ENCODE peak calls at places on chromosomes 13 and 19, in four cellular contexts. One of them, this sample, is unnamed.

GRCh38 chr19:47095707-47096704 is 17.6 kb downstream of the ZC3H4 start:
- DNase-seq in cardiac fibroblast: no peak
- DNase-seq in K562: no peak
- DNase-seq in choroid plexus epithelial cell: peak
- DNase-seq in this sample: no peak

GRCh38 chr13:22137361-22138050 is 466.6 kb downstream of the FGF9 start:
- DNase-seq in cardiac fibroblast: no peak
- DNase-seq in K562: no peak
- DNase-seq in choroid plexus epithelial cell: no peak
- DNase-seq in this sample: no peak

GRCh38 chr13:102487330-102487729 is 85.5 kb upstream of the FGF14 start:
- DNase-seq in cardiac fibroblast: no peak
- DNase-seq in K562: no peak
- DNase-seq in choroid plexus epithelial cell: peak
- DNase-seq in this sample: no peak

GRCh38 chr13:80586356-80586755 is 245.4 kb upstream of the SPRY2 start:
- DNase-seq in cardiac fibroblast: peak
- DNase-seq in K562: no peak
- DNase-seq in choroid plexus epithelial cell: peak
- DNase-seq in this sample: no peak

GRCh38 chr13:98265669-98266551 is 88.8 kb upstream of the RNF113B start:
- DNase-seq in cardiac fibroblast: no peak
- DNase-seq in K562: no peak
- DNase-seq in choroid plexus epithelial cell: no peak
- DNase-seq in this sample: no peak

GRCh38 chr19:54316746-54317107 is 3.8 kb upstream of the LILRA5 start:
- DNase-seq in cardiac fibroblast: no peak
- DNase-seq in K562: no peak
- DNase-seq in choroid plexus epithelial cell: no peak
- DNase-seq in this sample: no peak

GRCh38 chr19:13329766-13330165 is 176.5 kb downstream of the CACNA1A start:
- DNase-seq in cardiac fibroblast: no peak
- DNase-seq in K562: no peak
- DNase-seq in choroid plexus epithelial cell: no peak
- DNase-seq in this sample: no peak

GRCh38 chr19:57719424-57719823 is 8.0 kb downstream of the ZNF671 start:
- DNase-seq in cardiac fibroblast: no peak
- DNase-seq in K562: no peak
- DNase-seq in choroid plexus epithelial cell: no peak
- DNase-seq in this sample: no peak

GRCh38 chr19:38173324-38174041 is 50.5 kb downstream of the DPF1 start:
- DNase-seq in cardiac fibroblast: peak
- DNase-seq in K562: no peak
- DNase-seq in choroid plexus epithelial cell: no peak
- DNase-seq in this sample: no peak

GRCh38 chr19:1249298-1249989 is 1.1 kb downstream of the MIDN start:
- DNase-seq in cardiac fibroblast: peak
- DNase-seq in K562: peak
- DNase-seq in choroid plexus epithelial cell: peak
- DNase-seq in this sample: peak

GRCh38 chr19:1248454-1249297 is at the start of gene MIDN:
- DNase-seq in cardiac fibroblast: peak
- DNase-seq in K562: peak
- DNase-seq in choroid plexus epithelial cell: peak
- DNase-seq in this sample: peak

GRCh38 chr19:1249990-1250298 is 1.6 kb downstream of the MIDN start:
- DNase-seq in cardiac fibroblast: no peak
- DNase-seq in K562: no peak
- DNase-seq in choroid plexus epithelial cell: no peak
- DNase-seq in this sample: no peak

GRCh38 chr19:1245884-1246816 is 2.2 kb upstream of the MIDN start:
- DNase-seq in cardiac fibroblast: no peak
- DNase-seq in K562: no peak
- DNase-seq in choroid plexus epithelial cell: no peak
- DNase-seq in this sample: no peak

GRCh38 chr19:1247747-1248453 is 483 bp upstream of the MIDN start:
- DNase-seq in cardiac fibroblast: peak
- DNase-seq in K562: peak
- DNase-seq in choroid plexus epithelial cell: peak
- DNase-seq in this sample: peak
- TF ChIP-seq CTCF in cardiac fibroblast: peak
- TF ChIP-seq CTCF in K562: peak
- TF ChIP-seq CTCF in choroid plexus epithelial cell: peak
- TF ChIP-seq CTCF in this sample: peak

GRCh38 chr13:66577358-66577757 is 652.8 kb downstream of the PCDH9 start:
- DNase-seq in cardiac fibroblast: no peak
- DNase-seq in K562: no peak
- DNase-seq in choroid plexus epithelial cell: no peak
- DNase-seq in this sample: no peak
- TF ChIP-seq CTCF in cardiac fibroblast: no peak
- TF ChIP-seq CTCF in K562: no peak
- TF ChIP-seq CTCF in choroid plexus epithelial cell: no peak
- TF ChIP-seq CTCF in this sample: no peak

DNA sequence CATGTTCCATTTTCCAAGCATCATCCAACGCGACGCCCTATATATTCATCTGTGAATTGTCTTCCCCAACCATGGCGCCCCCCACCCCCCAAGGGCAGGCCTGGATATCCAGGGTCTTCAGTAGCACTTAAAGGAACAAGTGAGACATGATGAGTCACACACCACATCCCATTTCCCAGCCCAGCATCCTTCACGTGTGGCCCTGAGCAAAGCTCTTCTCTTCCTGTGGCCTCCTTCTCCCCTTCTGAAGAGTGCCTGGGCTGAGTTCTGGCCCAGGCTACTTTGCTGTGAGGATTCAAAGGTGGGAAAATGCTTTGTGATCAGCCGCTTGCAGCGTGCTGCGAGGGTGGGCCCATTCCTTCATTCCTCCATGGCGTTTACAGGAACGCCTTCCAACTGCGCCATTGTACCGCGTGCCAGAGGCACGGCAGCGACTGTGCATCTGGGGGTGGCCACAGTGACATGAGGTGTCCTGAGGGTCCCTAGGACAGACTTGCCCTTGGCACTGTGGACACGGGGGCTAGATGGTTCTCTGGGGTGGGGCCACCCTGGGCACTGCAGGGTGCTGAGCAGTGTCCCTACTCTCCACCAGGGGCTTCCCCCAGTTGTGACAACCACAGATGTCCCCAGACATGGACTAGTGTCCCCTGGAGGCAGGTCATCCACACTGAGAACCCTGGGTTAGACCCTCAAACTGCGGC is 11.7 kb downstream of the PLIN4 start:
- DNase-seq in cardiac fibroblast: peak
- DNase-seq in K562: no peak
- DNase-seq in choroid plexus epithelial cell: peak
- DNase-seq in this sample: peak
- TF ChIP-seq CTCF in cardiac fibroblast: no peak
- TF ChIP-seq CTCF in K562: peak
- TF ChIP-seq CTCF in choroid plexus epithelial cell: no peak
- TF ChIP-seq CTCF in this sample: peak

DNA sequence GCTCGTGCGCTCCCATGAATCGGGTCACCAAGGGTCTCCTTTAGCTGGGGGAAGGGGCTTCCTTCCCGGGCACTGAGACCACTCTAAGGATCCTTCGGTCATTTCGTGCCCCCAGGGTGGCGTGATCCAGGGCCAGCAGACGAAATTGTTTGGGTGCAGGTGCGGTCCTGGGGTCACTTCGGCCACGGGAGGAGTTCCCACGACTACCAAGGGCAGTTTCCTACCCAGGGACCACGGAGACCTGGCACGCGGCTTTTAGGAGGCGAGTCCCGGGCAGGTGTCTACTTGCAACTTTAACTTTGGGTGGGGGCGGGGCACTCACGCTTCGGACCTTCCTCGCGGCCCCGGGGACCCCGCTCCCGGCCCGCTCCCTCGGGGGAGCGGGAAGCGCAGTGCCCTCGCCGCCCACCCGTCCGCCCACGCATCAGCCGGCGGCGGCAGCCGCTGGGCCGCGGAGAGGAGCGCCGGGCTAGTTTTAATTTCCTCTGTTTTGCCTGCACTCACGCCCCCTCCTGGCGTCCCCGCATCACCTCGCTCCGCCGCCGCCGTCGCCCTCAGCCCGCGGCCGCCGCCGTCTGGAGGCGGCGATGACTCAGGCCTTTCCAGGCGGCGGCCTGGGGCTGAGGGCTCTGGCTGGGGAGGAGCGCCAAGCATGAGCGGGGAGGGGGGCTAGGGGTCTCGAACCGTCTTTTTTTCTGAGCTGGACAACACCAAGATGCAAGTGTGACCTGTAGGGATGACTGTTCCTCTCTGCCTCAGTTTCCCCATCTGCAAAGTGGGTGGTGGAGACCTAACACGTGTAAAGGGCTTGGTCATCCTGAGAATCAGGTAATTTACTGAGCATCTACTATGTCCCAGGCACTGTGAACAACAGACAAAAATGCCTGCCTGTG is 21.8 kb downstream of the OLFM2 start:
- DNase-seq in cardiac fibroblast: peak
- DNase-seq in K562: peak
- DNase-seq in choroid plexus epithelial cell: peak
- DNase-seq in this sample: peak
- TF ChIP-seq CTCF in cardiac fibroblast: peak
- TF ChIP-seq CTCF in K562: peak
- TF ChIP-seq CTCF in choroid plexus epithelial cell: peak
- TF ChIP-seq CTCF in this sample: peak

DNA sequence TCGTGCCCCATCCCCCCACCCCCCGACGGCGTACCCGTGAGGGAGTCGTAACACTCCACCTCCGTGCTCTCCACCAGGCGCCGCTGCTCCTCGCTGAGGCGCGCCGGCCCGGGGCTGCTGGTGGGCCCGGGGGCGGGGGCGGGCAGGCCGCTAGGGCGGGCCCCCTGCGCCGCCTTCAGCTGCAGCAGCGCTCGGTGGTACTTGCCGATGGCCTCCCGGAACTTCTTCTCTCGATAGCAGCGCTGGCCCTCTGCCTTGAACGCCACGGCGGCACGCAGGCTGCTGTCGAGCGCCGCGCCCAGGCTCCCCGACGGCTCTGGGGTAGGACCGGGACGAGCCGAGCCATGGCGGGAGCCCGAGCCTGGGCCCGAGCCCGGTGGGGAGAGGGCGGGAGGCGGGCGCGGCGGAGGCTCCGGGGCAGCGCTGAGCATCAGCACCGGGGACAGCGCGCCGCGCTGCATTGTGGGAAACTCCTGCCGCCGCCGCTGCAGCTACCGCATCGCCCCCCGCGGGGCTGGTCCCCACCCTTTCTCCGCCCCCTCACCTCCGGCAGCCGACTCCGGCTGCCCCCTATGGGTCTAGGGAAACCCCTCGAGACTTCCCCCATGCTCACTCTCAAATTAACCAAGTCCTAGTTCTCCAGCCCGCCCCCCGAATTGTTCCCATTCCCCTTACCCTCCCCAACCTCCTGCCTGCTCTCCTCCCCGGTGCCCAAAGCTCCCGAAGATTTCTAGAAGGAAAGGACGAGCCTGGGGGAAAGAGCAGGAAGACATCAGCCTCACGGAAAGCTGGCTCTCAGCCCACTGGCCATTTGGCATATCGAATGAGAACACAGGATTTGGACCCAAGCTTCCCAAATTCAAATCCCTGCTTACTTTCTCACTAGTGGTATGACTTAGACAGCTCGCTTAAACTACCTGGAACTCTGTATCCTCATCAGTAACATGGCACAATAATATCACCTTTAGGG is at the start of gene TTC9B:
- DNase-seq in cardiac fibroblast: peak
- DNase-seq in K562: peak
- DNase-seq in choroid plexus epithelial cell: peak
- DNase-seq in this sample: no peak
- TF ChIP-seq CTCF in cardiac fibroblast: no peak
- TF ChIP-seq CTCF in K562: no peak
- TF ChIP-seq CTCF in choroid plexus epithelial cell: no peak
- TF ChIP-seq CTCF in this sample: no peak

DNA sequence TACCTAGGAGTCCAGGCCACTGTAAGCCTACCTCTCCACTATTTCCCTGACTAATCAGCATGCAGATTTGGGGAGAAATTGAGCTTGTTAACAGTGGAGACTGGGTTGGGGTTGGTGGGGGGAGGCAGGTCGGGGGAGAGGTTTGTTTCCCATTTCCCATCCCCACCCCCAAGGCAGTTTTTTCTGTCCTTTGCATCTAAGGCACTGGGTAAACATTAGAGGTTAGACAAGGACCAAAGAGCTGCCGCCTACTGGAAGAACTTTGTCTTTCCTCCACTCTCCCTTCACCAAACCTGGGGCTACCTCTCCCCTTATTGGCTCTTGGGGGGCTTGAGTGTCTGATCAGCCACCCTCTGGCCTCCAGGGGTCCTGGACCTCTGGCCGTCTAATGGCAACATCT is 953 bp downstream of the KCNN4 start:
- DNase-seq in cardiac fibroblast: no peak
- DNase-seq in K562: peak
- DNase-seq in choroid plexus epithelial cell: no peak
- DNase-seq in this sample: no peak
- TF ChIP-seq CTCF in cardiac fibroblast: peak
- TF ChIP-seq CTCF in K562: peak
- TF ChIP-seq CTCF in choroid plexus epithelial cell: peak
- TF ChIP-seq CTCF in this sample: peak

DNA sequence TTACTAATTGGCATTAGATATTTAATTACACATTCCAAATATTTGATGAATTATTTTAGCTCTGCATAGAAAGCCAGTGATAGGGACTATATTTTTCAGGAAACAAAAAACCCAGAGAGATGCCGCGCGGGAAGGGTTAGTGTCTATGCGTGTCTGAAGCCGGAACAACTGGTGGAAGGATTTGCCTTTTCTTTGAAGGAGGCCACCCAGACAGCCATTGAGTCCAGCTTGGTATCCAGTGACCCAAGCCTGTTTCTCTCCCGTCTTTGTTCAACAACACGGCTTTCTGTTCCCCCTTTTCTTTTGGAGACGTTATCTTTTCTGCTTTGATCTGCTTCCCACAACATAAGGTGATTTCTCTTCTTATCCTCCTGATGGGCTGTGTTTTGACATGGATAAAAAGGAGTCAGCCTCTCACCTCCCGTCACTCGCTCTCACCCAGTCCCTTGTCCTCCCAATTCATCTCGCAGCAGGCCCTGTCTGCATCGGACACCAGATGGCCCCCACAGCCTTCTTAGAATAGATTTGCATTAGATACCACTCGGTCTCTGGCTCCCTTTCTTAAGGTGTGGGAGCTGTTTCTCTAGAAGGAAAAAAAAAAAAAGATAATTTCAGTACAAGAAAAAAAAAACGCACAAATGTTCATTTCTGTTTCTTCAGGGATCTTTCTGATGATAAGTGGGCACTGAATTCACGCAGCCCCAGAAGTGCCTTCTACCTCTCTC is 361.8 kb downstream of the ZNF536 start:
- DNase-seq in cardiac fibroblast: no peak
- DNase-seq in K562: no peak
- DNase-seq in choroid plexus epithelial cell: no peak
- DNase-seq in this sample: no peak
- TF ChIP-seq CTCF in cardiac fibroblast: no peak
- TF ChIP-seq CTCF in K562: no peak
- TF ChIP-seq CTCF in choroid plexus epithelial cell: peak
- TF ChIP-seq CTCF in this sample: no peak

GRCh38 chr13:25268561-25268960 is 18.7 kb downstream of the MTMR6 start:
- DNase-seq in cardiac fibroblast: no peak
- DNase-seq in K562: no peak
- DNase-seq in choroid plexus epithelial cell: no peak
- DNase-seq in this sample: no peak

GRCh38 chr13:25262261-25262660 is 25.0 kb downstream of the MTMR6 start:
- DNase-seq in cardiac fibroblast: no peak
- DNase-seq in K562: no peak
- DNase-seq in choroid plexus epithelial cell: no peak
- DNase-seq in this sample: no peak

GRCh38 chr13:25267715-25268114 is 19.6 kb downstream of the MTMR6 start:
- DNase-seq in cardiac fibroblast: peak
- DNase-seq in K562: no peak
- DNase-seq in choroid plexus epithelial cell: peak
- DNase-seq in this sample: peak
- TF ChIP-seq CTCF in cardiac fibroblast: peak
- TF ChIP-seq CTCF in K562: peak
- TF ChIP-seq CTCF in choroid plexus epithelial cell: peak
- TF ChIP-seq CTCF in this sample: peak